ENCODE peak calls at places on chromosome 14, in five cellular contexts. V, Q, T, H and E are unnamed samples.

GRCh38 chr14:90109858-90110257 is 48.1 kb downstream of the KCNK13 start:
- DNase-seq in V (no peak), Q (no peak), T (no peak), H (peak), E (no peak)

GRCh38 chr14:63011609-63012008 is 33.6 kb downstream of the KCNH5 start:
- DNase-seq in V (no peak), Q (no peak), T (peak), H (no peak), E (no peak)

GRCh38 chr14:31083781-31084180 is 57.6 kb upstream of the STRN3 start:
- DNase-seq in V (no peak), Q (no peak), T (no peak), H (no peak), E (no peak)

GRCh38 chr14:33692762-33693161 is 258.1 kb downstream of the EGLN3 start:
- DNase-seq in V (no peak), Q (no peak), T (no peak), H (no peak), E (no peak)

GRCh38 chr14:94113073-94113472 is 2.5 kb downstream of the IFI27 start:
- DNase-seq in V (no peak), Q (no peak), T (no peak), H (no peak), E (no peak)

GRCh38 chr14:21107360-21107781 is 6.5 kb downstream of the TMEM253 start:
- DNase-seq in V (no peak), Q (no peak), T (no peak), H (no peak), E (no peak)

GRCh38 chr14:104048758-104049496 is 36.6 kb upstream of the ASPG start:
- DNase-seq in V (peak), Q (no peak), T (peak), H (no peak), E (no peak)

GRCh38 chr14:26719514-26719913 is 121.7 kb upstream of the NOVA1 start:
- DNase-seq in V (no peak), Q (no peak), T (no peak), H (no peak), E (no peak)

GRCh38 chr14:21199611-21200570 is 44.0 kb upstream of the OR5AU1 start:
- DNase-seq in V (no peak), Q (no peak), T (no peak), H (no peak), E (no peak)

GRCh38 chr14:22391908-22392307 is 197.1 kb downstream of the DAD1 start:
- DNase-seq in V (no peak), Q (peak), T (peak), H (peak), E (peak)

GRCh38 chr14:22819191-22819988 is 4.2 kb upstream of the SLC7A7 start:
- DNase-seq in V (no peak), Q (no peak), T (peak), H (no peak), E (no peak)

GRCh38 chr14:37544407-37544806 is 50.6 kb downstream of the FOXA1 start:
- DNase-seq in V (no peak), Q (no peak), T (no peak), H (no peak), E (no peak)

GRCh38 chr14:56423591-56423991 is 156.0 kb upstream of the TMEM260 start:
- DNase-seq in V (no peak), Q (no peak), T (peak), H (no peak), E (no peak)

GRCh38 chr14:76777721-76778120 is 16.5 kb downstream of the VASH1 start:
- DNase-seq in V (no peak), Q (no peak), T (no peak), H (no peak), E (no peak)

GRCh38 chr14:60092516-60092915 is 793 bp downstream of the PCNX4 start:
- DNase-seq in V (no peak), Q (no peak), T (peak), H (peak), E (no peak)

GRCh38 chr14:99125616-99126431 is 146.2 kb downstream of the BCL11B start:
- DNase-seq in V (peak), Q (no peak), T (no peak), H (no peak), E (no peak)

GRCh38 chr14:67371247-67372148 is 11.4 kb downstream of the EIF2S1 start:
- DNase-seq in V (no peak), Q (no peak), T (no peak), H (no peak), E (no peak)

GRCh38 chr14:90704362-90705051 is 111.7 kb downstream of the TTC7B start:
- DNase-seq in V (no peak), Q (no peak), T (no peak), H (no peak), E (no peak)

GRCh38 chr14:91858536-91859275 is 8.6 kb downstream of the TC2N start:
- DNase-seq in V (no peak), Q (no peak), T (peak), H (peak), E (no peak)

GRCh38 chr14:81805785-81806184 is 272.1 kb upstream of the SEL1L start:
- DNase-seq in V (no peak), Q (no peak), T (no peak), H (no peak), E (no peak)

GRCh38 chr14:89245802-89246201 is 171.2 kb downstream of the FOXN3 start:
- DNase-seq in V (no peak), Q (no peak), T (no peak), H (no peak), E (no peak)

GRCh38 chr14:54252072-54252730 is 144.6 kb upstream of the CDKN3 start:
- DNase-seq in V (no peak), Q (no peak), T (peak), H (peak), E (no peak)

GRCh38 chr14:90996967-90997366 is 63.5 kb downstream of the RPS6KA5 start:
- DNase-seq in V (no peak), Q (no peak), T (no peak), H (no peak), E (no peak)

GRCh38 chr14:79091381-79091963 is 921.3 kb downstream of the NRXN3 start:
- DNase-seq in V (no peak), Q (no peak), T (no peak), H (no peak), E (no peak)
- TF ChIP-seq CTCF in V (peak), Q (no peak), T (peak), H (no peak), E (peak)

GRCh38 chr14:64704743-64705405 is 650 bp downstream of the PLEKHG3 start:
- DNase-seq in V (no peak), Q (peak), T (peak), H (no peak), E (no peak)

GRCh38 chr14:64706119-64706465 is 1.9 kb downstream of the PLEKHG3 start:
- DNase-seq in V (no peak), Q (no peak), T (no peak), H (no peak), E (no peak)

GRCh38 chr14:64706552-64707193 is 2.4 kb downstream of the PLEKHG3 start:
- DNase-seq in V (no peak), Q (peak), T (no peak), H (no peak), E (peak)

GRCh38 chr14:64704145-64704742 is at the start of gene PLEKHG3:
- DNase-seq in V (no peak), Q (peak), T (peak), H (peak), E (peak)

GRCh38 chr14:64705406-64706118 is 1.3 kb downstream of the PLEKHG3 start:
- DNase-seq in V (no peak), Q (peak), T (peak), H (no peak), E (no peak)
- H3K4me3 ChIP-seq in V (peak), Q (peak), T (peak), H (peak), E (peak)

DNA sequence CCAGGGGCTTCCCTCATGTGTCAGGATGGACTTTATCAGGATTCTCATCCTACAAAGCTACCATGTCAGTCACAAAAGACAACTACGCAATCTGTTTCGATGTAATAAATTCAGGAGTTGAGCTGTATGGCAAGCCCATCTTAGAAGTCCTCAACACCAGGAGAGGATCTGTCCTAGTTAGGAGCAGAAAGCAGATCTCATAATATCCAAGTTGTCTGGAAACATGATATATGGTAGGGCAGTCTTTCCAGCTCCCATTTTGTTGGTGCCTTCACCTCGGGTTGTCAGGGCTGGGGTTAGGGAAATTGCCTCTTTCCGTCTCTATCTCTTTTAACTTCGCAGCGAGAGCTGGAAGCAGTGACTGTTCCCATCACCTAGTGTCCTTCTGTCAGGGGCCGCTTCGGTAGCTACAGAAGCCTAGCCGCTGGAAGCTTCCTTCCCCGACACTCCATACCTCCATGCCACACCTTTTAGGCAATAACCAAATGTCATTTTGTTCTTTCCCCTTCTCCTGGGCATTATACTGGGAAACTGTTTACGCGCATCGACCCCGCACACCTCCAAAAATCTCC is 1.4 kb downstream of the NIN start:
- DNase-seq in V (peak), Q (no peak), T (no peak), H (no peak), E (no peak)
- H3K27ac ChIP-seq in V (peak), Q (peak), T (no peak), H (peak), E (peak)

DNA sequence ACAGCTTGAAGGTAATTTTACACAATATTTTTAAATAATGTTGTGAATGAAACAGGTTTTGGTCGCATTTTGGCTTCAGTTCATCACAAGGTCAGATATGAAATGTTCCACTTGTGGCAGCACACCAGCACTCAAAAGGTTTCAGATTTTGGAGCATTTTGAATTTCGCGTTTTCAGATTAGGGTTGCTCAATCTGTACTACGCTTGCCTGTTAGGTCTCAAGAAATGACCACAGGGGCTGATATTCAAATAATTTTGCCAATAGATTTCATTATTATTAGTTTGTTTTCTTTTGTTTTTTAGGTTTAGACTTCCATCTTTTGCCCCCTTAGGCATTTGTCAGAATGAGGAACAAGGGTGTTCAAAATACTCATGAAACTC is 29.8 kb downstream of the DICER1 start:
- DNase-seq in V (no peak), Q (no peak), T (no peak), H (no peak), E (no peak)
- TF ChIP-seq CTCF in V (no peak), Q (no peak), T (no peak), H (no peak), E (no peak)

GRCh38 chr14:44775248-44775647 is 186.5 kb downstream of the KLHL28 start:
- DNase-seq in V (no peak), Q (no peak), T (no peak), H (no peak), E (no peak)

GRCh38 chr14:44766285-44766684 is 195.5 kb downstream of the KLHL28 start:
- DNase-seq in V (no peak), Q (no peak), T (no peak), H (no peak), E (no peak)

GRCh38 chr14:44768935-44769334 is 192.8 kb downstream of the KLHL28 start:
- DNase-seq in V (no peak), Q (no peak), T (no peak), H (no peak), E (no peak)

GRCh38 chr14:44767646-44768173 is 194.0 kb downstream of the KLHL28 start:
- DNase-seq in V (no peak), Q (no peak), T (no peak), H (no peak), E (no peak)

GRCh38 chr14:44771495-44771894 is 190.3 kb downstream of the KLHL28 start:
- DNase-seq in V (no peak), Q (no peak), T (no peak), H (no peak), E (no peak)
- H3K4me3 ChIP-seq in V (no peak), Q (no peak), T (no peak), H (no peak), E (no peak)

DNA sequence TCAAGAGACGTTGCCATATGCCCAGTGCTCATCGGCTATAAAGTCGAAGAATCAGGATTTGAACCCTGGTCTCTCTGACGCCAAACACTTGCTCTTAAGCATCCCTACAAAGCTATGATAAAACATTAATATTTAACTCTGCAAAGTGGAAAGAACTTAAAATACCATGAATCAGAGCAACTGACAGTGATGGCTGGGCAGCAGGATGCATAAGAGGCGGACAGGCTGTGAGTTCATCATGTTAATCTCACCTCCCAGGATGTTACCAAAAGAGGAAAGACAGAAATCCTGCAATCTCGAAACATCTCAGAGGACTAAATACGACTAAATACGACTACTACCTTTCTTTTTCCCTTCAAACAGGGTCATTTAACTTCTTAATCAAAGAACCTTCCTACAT is 5.8 kb downstream of the DICER1 start:
- DNase-seq in V (no peak), Q (no peak), T (no peak), H (no peak), E (no peak)
- H3K27ac ChIP-seq in V (peak), Q (no peak), T (no peak), H (no peak), E (no peak)

GRCh38 chr14:75471059-75471458 is 43.2 kb downstream of the JDP2 start:
- DNase-seq in V (no peak), Q (no peak), T (no peak), H (no peak), E (no peak)
- TF ChIP-seq CTCF in V (no peak), Q (no peak), T (no peak), H (no peak), E (no peak)

DNA sequence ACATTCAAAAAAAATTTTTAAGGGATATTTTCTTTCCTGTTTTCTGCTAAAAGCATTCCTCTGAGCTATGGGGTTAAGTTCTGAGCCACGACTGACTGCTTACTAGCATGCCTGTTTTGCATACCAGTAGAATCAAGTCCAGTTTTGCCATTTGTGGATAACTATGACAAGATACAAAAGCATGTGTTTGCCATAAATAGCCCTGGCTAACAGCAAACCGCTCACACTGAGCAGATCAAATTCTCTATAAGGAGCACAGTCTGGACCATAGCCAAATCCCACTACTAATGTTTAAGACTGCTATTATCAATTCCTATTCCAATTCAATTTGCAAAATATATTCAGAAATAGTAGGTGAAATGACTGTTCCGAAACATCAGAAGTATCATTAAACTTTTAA is 3.2 kb downstream of the CFL2 start:
- DNase-seq in V (no peak), Q (no peak), T (peak), H (no peak), E (no peak)
- H3K4me3 ChIP-seq in V (peak), Q (no peak), T (no peak), H (peak), E (peak)

GRCh38 chr14:61368061-61368710 is 46.8 kb downstream of the PRKCH start:
- DNase-seq in V (peak), Q (no peak), T (no peak), H (no peak), E (no peak)
- H3K27ac ChIP-seq in V (no peak), Q (no peak), T (no peak), H (no peak), E (no peak)

DNA sequence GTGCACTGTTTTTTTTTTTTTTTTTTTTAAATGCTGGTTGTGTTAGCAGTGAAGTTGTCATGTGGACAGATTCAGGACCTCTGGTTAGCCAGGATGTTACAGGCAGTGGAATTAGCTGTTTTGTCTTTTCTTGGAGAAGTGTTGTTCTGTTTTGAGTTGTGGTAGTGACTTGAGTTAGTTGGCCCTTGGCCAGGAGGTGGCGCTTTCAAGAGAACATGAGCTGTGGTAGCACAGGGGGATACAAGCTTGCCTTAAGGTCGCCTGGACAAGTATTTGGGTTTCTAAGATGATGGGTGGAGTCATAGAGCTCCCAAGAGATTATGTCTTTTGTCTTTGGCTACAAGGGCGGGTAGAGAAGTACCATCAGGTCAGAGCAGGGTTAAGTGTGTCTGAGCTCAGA is 33.3 kb upstream of the CCDC198 start:
- DNase-seq in V (no peak), Q (no peak), T (no peak), H (no peak), E (no peak)
- TF ChIP-seq CTCF in V (no peak), Q (no peak), T (peak), H (no peak), E (no peak)